ENCODE peak calls at places on chromosomes 5 and 9, in ten cellular contexts. One of them, this sample, is unnamed.

GRCh38 chr5:10676224-10676623 is 84.8 kb downstream of the DAP start:
- DNase-seq in posterior cingulate gyrus: no peak
- DNase-seq in activated naive CD4-positive, alpha-beta T cell treated with anti-CD3 and anti-CD28 coated beads, Interleukin-2, amount 50 U/mL, for 72 hours: no peak
- DNase-seq in BJ: no peak
- DNase-seq in SJSA1: no peak
- DNase-seq in hepatic stellate cell: no peak
- DNase-seq in foreskin fibroblast: peak; percentile 40
- DNase-seq in lower leg skin: peak; percentile 76
- DNase-seq in stromal cell of bone marrow: no peak
- DNase-seq in sciatic nerve: no peak
- DNase-seq in this sample: no peak

GRCh38 chr9:110996436-110997224 is 41.6 kb downstream of the LPAR1 start:
- DNase-seq in posterior cingulate gyrus: no peak
- DNase-seq in activated naive CD4-positive, alpha-beta T cell treated with anti-CD3 and anti-CD28 coated beads, Interleukin-2, amount 50 U/mL, for 72 hours: no peak
- DNase-seq in BJ: no peak
- DNase-seq in SJSA1: no peak
- DNase-seq in hepatic stellate cell: no peak
- DNase-seq in foreskin fibroblast: peak; percentile 94
- DNase-seq in lower leg skin: peak; percentile 91
- DNase-seq in stromal cell of bone marrow: peak; percentile 72
- DNase-seq in sciatic nerve: no peak
- DNase-seq in this sample: no peak

GRCh38 chr5:151212361-151212899 is 11.5 kb downstream of the CCDC69 start:
- DNase-seq in posterior cingulate gyrus: no peak
- DNase-seq in activated naive CD4-positive, alpha-beta T cell treated with anti-CD3 and anti-CD28 coated beads, Interleukin-2, amount 50 U/mL, for 72 hours: no peak
- DNase-seq in BJ: no peak
- DNase-seq in SJSA1: no peak
- DNase-seq in hepatic stellate cell: no peak
- DNase-seq in foreskin fibroblast: no peak
- DNase-seq in lower leg skin: peak; percentile 29
- DNase-seq in stromal cell of bone marrow: no peak
- DNase-seq in sciatic nerve: no peak
- DNase-seq in this sample: no peak

GRCh38 chr9:9614607-9615006 is 998.2 kb downstream of the PTPRD start:
- DNase-seq in posterior cingulate gyrus: no peak
- DNase-seq in activated naive CD4-positive, alpha-beta T cell treated with anti-CD3 and anti-CD28 coated beads, Interleukin-2, amount 50 U/mL, for 72 hours: no peak
- DNase-seq in BJ: no peak
- DNase-seq in SJSA1: no peak
- DNase-seq in hepatic stellate cell: no peak
- DNase-seq in foreskin fibroblast: no peak
- DNase-seq in lower leg skin: no peak
- DNase-seq in stromal cell of bone marrow: no peak
- DNase-seq in sciatic nerve: no peak
- DNase-seq in this sample: no peak

GRCh38 chr5:82365744-82366228 is 87.6 kb upstream of the RPS23 start:
- DNase-seq in posterior cingulate gyrus: no peak
- DNase-seq in activated naive CD4-positive, alpha-beta T cell treated with anti-CD3 and anti-CD28 coated beads, Interleukin-2, amount 50 U/mL, for 72 hours: peak; percentile 37
- DNase-seq in BJ: no peak
- DNase-seq in SJSA1: peak; percentile 12
- DNase-seq in hepatic stellate cell: no peak
- DNase-seq in foreskin fibroblast: peak; percentile 71
- DNase-seq in lower leg skin: no peak
- DNase-seq in stromal cell of bone marrow: no peak
- DNase-seq in sciatic nerve: no peak
- DNase-seq in this sample: no peak

GRCh38 chr5:171840701-171841522 is 55.3 kb downstream of the SMIM23 start:
- DNase-seq in posterior cingulate gyrus: no peak
- DNase-seq in activated naive CD4-positive, alpha-beta T cell treated with anti-CD3 and anti-CD28 coated beads, Interleukin-2, amount 50 U/mL, for 72 hours: no peak
- DNase-seq in BJ: no peak
- DNase-seq in SJSA1: no peak
- DNase-seq in hepatic stellate cell: no peak
- DNase-seq in foreskin fibroblast: no peak
- DNase-seq in lower leg skin: peak; percentile 68
- DNase-seq in stromal cell of bone marrow: no peak
- DNase-seq in sciatic nerve: no peak
- DNase-seq in this sample: no peak

GRCh38 chr5:56815657-56816545 is 552 bp downstream of the MAP3K1 start:
- DNase-seq in posterior cingulate gyrus: peak; percentile 38
- DNase-seq in activated naive CD4-positive, alpha-beta T cell treated with anti-CD3 and anti-CD28 coated beads, Interleukin-2, amount 50 U/mL, for 72 hours: peak; percentile 49
- DNase-seq in BJ: no peak
- DNase-seq in SJSA1: peak; percentile 76
- DNase-seq in hepatic stellate cell: no peak
- DNase-seq in foreskin fibroblast: peak; percentile 76
- DNase-seq in lower leg skin: peak; percentile 91
- DNase-seq in stromal cell of bone marrow: no peak
- DNase-seq in sciatic nerve: peak; percentile 64
- DNase-seq in this sample: no peak

GRCh38 chr9:114153761-114154596 is 1.4 kb upstream of the COL27A1 start:
- DNase-seq in posterior cingulate gyrus: no peak
- DNase-seq in activated naive CD4-positive, alpha-beta T cell treated with anti-CD3 and anti-CD28 coated beads, Interleukin-2, amount 50 U/mL, for 72 hours: no peak
- DNase-seq in BJ: no peak
- DNase-seq in SJSA1: no peak
- DNase-seq in hepatic stellate cell: peak; percentile 41
- DNase-seq in foreskin fibroblast: peak; percentile 52
- DNase-seq in lower leg skin: no peak
- DNase-seq in stromal cell of bone marrow: no peak
- DNase-seq in sciatic nerve: no peak
- DNase-seq in this sample: no peak

GRCh38 chr5:38456657-38457056 is 99.8 kb downstream of the LIFR start:
- DNase-seq in posterior cingulate gyrus: no peak
- DNase-seq in activated naive CD4-positive, alpha-beta T cell treated with anti-CD3 and anti-CD28 coated beads, Interleukin-2, amount 50 U/mL, for 72 hours: no peak
- DNase-seq in BJ: no peak
- DNase-seq in SJSA1: no peak
- DNase-seq in hepatic stellate cell: no peak
- DNase-seq in foreskin fibroblast: peak; percentile 66
- DNase-seq in lower leg skin: no peak
- DNase-seq in stromal cell of bone marrow: no peak
- DNase-seq in sciatic nerve: peak; percentile 62
- DNase-seq in this sample: no peak

GRCh38 chr9:114093761-114094505 is 5.2 kb downstream of the KIF12 start:
- DNase-seq in posterior cingulate gyrus: no peak
- DNase-seq in activated naive CD4-positive, alpha-beta T cell treated with anti-CD3 and anti-CD28 coated beads, Interleukin-2, amount 50 U/mL, for 72 hours: no peak
- DNase-seq in BJ: no peak
- DNase-seq in SJSA1: no peak
- DNase-seq in hepatic stellate cell: no peak
- DNase-seq in foreskin fibroblast: no peak
- DNase-seq in lower leg skin: peak; percentile 70
- DNase-seq in stromal cell of bone marrow: no peak
- DNase-seq in sciatic nerve: no peak
- DNase-seq in this sample: no peak

GRCh38 chr5:67233075-67233474 is 36.5 kb upstream of the CD180 start:
- DNase-seq in posterior cingulate gyrus: no peak
- DNase-seq in activated naive CD4-positive, alpha-beta T cell treated with anti-CD3 and anti-CD28 coated beads, Interleukin-2, amount 50 U/mL, for 72 hours: no peak
- DNase-seq in BJ: no peak
- DNase-seq in SJSA1: peak; percentile 37
- DNase-seq in hepatic stellate cell: no peak
- DNase-seq in foreskin fibroblast: peak; percentile 61
- DNase-seq in lower leg skin: no peak
- DNase-seq in stromal cell of bone marrow: no peak
- DNase-seq in sciatic nerve: no peak
- DNase-seq in this sample: no peak

GRCh38 chr5:159515909-159516415 is 185.7 kb upstream of the IL12B start:
- DNase-seq in posterior cingulate gyrus: no peak
- DNase-seq in activated naive CD4-positive, alpha-beta T cell treated with anti-CD3 and anti-CD28 coated beads, Interleukin-2, amount 50 U/mL, for 72 hours: peak; percentile 78
- DNase-seq in BJ: no peak
- DNase-seq in SJSA1: peak; percentile 66
- DNase-seq in hepatic stellate cell: peak; percentile 27
- DNase-seq in foreskin fibroblast: peak; percentile 58
- DNase-seq in lower leg skin: no peak
- DNase-seq in stromal cell of bone marrow: no peak
- DNase-seq in sciatic nerve: no peak
- DNase-seq in this sample: peak; percentile 41

GRCh38 chr5:40717281-40717680 is 37.6 kb downstream of the PTGER4 start:
- DNase-seq in posterior cingulate gyrus: no peak
- DNase-seq in activated naive CD4-positive, alpha-beta T cell treated with anti-CD3 and anti-CD28 coated beads, Interleukin-2, amount 50 U/mL, for 72 hours: no peak
- DNase-seq in BJ: no peak
- DNase-seq in SJSA1: no peak
- DNase-seq in hepatic stellate cell: peak; percentile 66
- DNase-seq in foreskin fibroblast: peak; percentile 77
- DNase-seq in lower leg skin: no peak
- DNase-seq in stromal cell of bone marrow: peak; percentile 75
- DNase-seq in sciatic nerve: no peak
- DNase-seq in this sample: no peak

GRCh38 chr5:29378104-29378503 is 1815.4 kb upstream of the CDH6 start:
- DNase-seq in posterior cingulate gyrus: no peak
- DNase-seq in activated naive CD4-positive, alpha-beta T cell treated with anti-CD3 and anti-CD28 coated beads, Interleukin-2, amount 50 U/mL, for 72 hours: no peak
- DNase-seq in BJ: no peak
- DNase-seq in SJSA1: no peak
- DNase-seq in hepatic stellate cell: no peak
- DNase-seq in foreskin fibroblast: no peak
- DNase-seq in lower leg skin: no peak
- DNase-seq in stromal cell of bone marrow: no peak
- DNase-seq in sciatic nerve: no peak
- DNase-seq in this sample: no peak

GRCh38 chr5:122882836-122883235 is 37.4 kb downstream of the SNX24 start:
- DNase-seq in posterior cingulate gyrus: no peak
- DNase-seq in activated naive CD4-positive, alpha-beta T cell treated with anti-CD3 and anti-CD28 coated beads, Interleukin-2, amount 50 U/mL, for 72 hours: no peak
- DNase-seq in BJ: no peak
- DNase-seq in SJSA1: no peak
- DNase-seq in hepatic stellate cell: peak; percentile 47
- DNase-seq in foreskin fibroblast: peak; percentile 60
- DNase-seq in lower leg skin: no peak
- DNase-seq in stromal cell of bone marrow: peak; percentile 28
- DNase-seq in sciatic nerve: no peak
- DNase-seq in this sample: no peak

GRCh38 chr5:126490167-126490937 is 67.1 kb downstream of the GRAMD2B start:
- DNase-seq in posterior cingulate gyrus: no peak
- DNase-seq in activated naive CD4-positive, alpha-beta T cell treated with anti-CD3 and anti-CD28 coated beads, Interleukin-2, amount 50 U/mL, for 72 hours: no peak
- DNase-seq in BJ: peak; percentile 66
- DNase-seq in SJSA1: no peak
- DNase-seq in hepatic stellate cell: no peak
- DNase-seq in foreskin fibroblast: peak; percentile 80
- DNase-seq in lower leg skin: peak; percentile 88
- DNase-seq in stromal cell of bone marrow: no peak
- DNase-seq in sciatic nerve: peak; percentile 70
- DNase-seq in this sample: peak; percentile 85

GRCh38 chr9:89310486-89311345 is at the start of gene CKS2:
- DNase-seq in posterior cingulate gyrus: peak; percentile 100
- DNase-seq in activated naive CD4-positive, alpha-beta T cell treated with anti-CD3 and anti-CD28 coated beads, Interleukin-2, amount 50 U/mL, for 72 hours: peak; percentile 99
- DNase-seq in BJ: peak; percentile 100
- DNase-seq in SJSA1: peak; percentile 99
- DNase-seq in hepatic stellate cell: peak; percentile 98
- DNase-seq in foreskin fibroblast: peak; percentile 100
- DNase-seq in lower leg skin: peak; percentile 100
- DNase-seq in stromal cell of bone marrow: peak; percentile 100
- DNase-seq in sciatic nerve: peak; percentile 100
- DNase-seq in this sample: peak; percentile 100

GRCh38 chr5:143968071-143968878 is 156.3 kb downstream of the HMHB1 start:
- DNase-seq in posterior cingulate gyrus: no peak
- DNase-seq in activated naive CD4-positive, alpha-beta T cell treated with anti-CD3 and anti-CD28 coated beads, Interleukin-2, amount 50 U/mL, for 72 hours: peak; percentile 10
- DNase-seq in BJ: peak; percentile 38
- DNase-seq in SJSA1: peak; percentile 47
- DNase-seq in hepatic stellate cell: peak; percentile 19
- DNase-seq in foreskin fibroblast: peak; percentile 81
- DNase-seq in lower leg skin: no peak
- DNase-seq in stromal cell of bone marrow: peak; percentile 83
- DNase-seq in sciatic nerve: no peak
- DNase-seq in this sample: no peak

GRCh38 chr5:59759600-59760357 is 133.7 kb downstream of the PDE4D start:
- DNase-seq in posterior cingulate gyrus: no peak
- DNase-seq in activated naive CD4-positive, alpha-beta T cell treated with anti-CD3 and anti-CD28 coated beads, Interleukin-2, amount 50 U/mL, for 72 hours: no peak
- DNase-seq in BJ: no peak
- DNase-seq in SJSA1: no peak
- DNase-seq in hepatic stellate cell: no peak
- DNase-seq in foreskin fibroblast: no peak
- DNase-seq in lower leg skin: no peak
- DNase-seq in stromal cell of bone marrow: no peak
- DNase-seq in sciatic nerve: no peak
- DNase-seq in this sample: no peak

GRCh38 chr9:79256691-79257213 is 315.0 kb upstream of the TLE4 start:
- DNase-seq in posterior cingulate gyrus: peak; percentile 30
- DNase-seq in activated naive CD4-positive, alpha-beta T cell treated with anti-CD3 and anti-CD28 coated beads, Interleukin-2, amount 50 U/mL, for 72 hours: no peak
- DNase-seq in BJ: no peak
- DNase-seq in SJSA1: no peak
- DNase-seq in hepatic stellate cell: peak; percentile 16
- DNase-seq in foreskin fibroblast: peak; percentile 76
- DNase-seq in lower leg skin: no peak
- DNase-seq in stromal cell of bone marrow: peak; percentile 30
- DNase-seq in sciatic nerve: no peak
- DNase-seq in this sample: no peak

GRCh38 chr9:90855208-90856000 is 53.8 kb downstream of the SYK start:
- DNase-seq in posterior cingulate gyrus: no peak
- DNase-seq in activated naive CD4-positive, alpha-beta T cell treated with anti-CD3 and anti-CD28 coated beads, Interleukin-2, amount 50 U/mL, for 72 hours: no peak
- DNase-seq in BJ: no peak
- DNase-seq in SJSA1: no peak
- DNase-seq in hepatic stellate cell: no peak
- DNase-seq in foreskin fibroblast: no peak
- DNase-seq in lower leg skin: peak; percentile 65
- DNase-seq in stromal cell of bone marrow: no peak
- DNase-seq in sciatic nerve: no peak
- DNase-seq in this sample: no peak

GRCh38 chr5:176675676-176676360 is 28.5 kb downstream of the TSPAN17 start:
- DNase-seq in posterior cingulate gyrus: no peak
- DNase-seq in activated naive CD4-positive, alpha-beta T cell treated with anti-CD3 and anti-CD28 coated beads, Interleukin-2, amount 50 U/mL, for 72 hours: no peak
- DNase-seq in BJ: no peak
- DNase-seq in SJSA1: no peak
- DNase-seq in hepatic stellate cell: peak; percentile 53
- DNase-seq in foreskin fibroblast: peak; percentile 51
- DNase-seq in lower leg skin: no peak
- DNase-seq in stromal cell of bone marrow: no peak
- DNase-seq in sciatic nerve: no peak
- DNase-seq in this sample: no peak

GRCh38 chr9:114202849-114203248 is 47.5 kb downstream of the COL27A1 start:
- DNase-seq in posterior cingulate gyrus: no peak
- DNase-seq in activated naive CD4-positive, alpha-beta T cell treated with anti-CD3 and anti-CD28 coated beads, Interleukin-2, amount 50 U/mL, for 72 hours: no peak
- DNase-seq in BJ: no peak
- DNase-seq in SJSA1: no peak
- DNase-seq in hepatic stellate cell: no peak
- DNase-seq in foreskin fibroblast: peak; percentile 61
- DNase-seq in lower leg skin: no peak
- DNase-seq in stromal cell of bone marrow: no peak
- DNase-seq in sciatic nerve: no peak
- DNase-seq in this sample: no peak

GRCh38 chr5:180333661-180334060 is 19.5 kb downstream of the GFPT2 start:
- DNase-seq in posterior cingulate gyrus: no peak
- DNase-seq in activated naive CD4-positive, alpha-beta T cell treated with anti-CD3 and anti-CD28 coated beads, Interleukin-2, amount 50 U/mL, for 72 hours: no peak
- DNase-seq in BJ: no peak
- DNase-seq in SJSA1: peak; percentile 99
- DNase-seq in hepatic stellate cell: peak; percentile 60
- DNase-seq in foreskin fibroblast: peak; percentile 90
- DNase-seq in lower leg skin: no peak
- DNase-seq in stromal cell of bone marrow: peak; percentile 61
- DNase-seq in sciatic nerve: no peak
- DNase-seq in this sample: no peak

GRCh38 chr5:107809201-107810034 is 138.7 kb upstream of the EFNA5 start:
- DNase-seq in posterior cingulate gyrus: no peak
- DNase-seq in activated naive CD4-positive, alpha-beta T cell treated with anti-CD3 and anti-CD28 coated beads, Interleukin-2, amount 50 U/mL, for 72 hours: no peak
- DNase-seq in BJ: no peak
- DNase-seq in SJSA1: peak; percentile 87
- DNase-seq in hepatic stellate cell: no peak
- DNase-seq in foreskin fibroblast: peak; percentile 29
- DNase-seq in lower leg skin: no peak
- DNase-seq in stromal cell of bone marrow: no peak
- DNase-seq in sciatic nerve: no peak
- DNase-seq in this sample: no peak

GRCh38 chr5:136776022-136776927 is 410.9 kb upstream of the TRPC7 start:
- DNase-seq in posterior cingulate gyrus: no peak
- DNase-seq in activated naive CD4-positive, alpha-beta T cell treated with anti-CD3 and anti-CD28 coated beads, Interleukin-2, amount 50 U/mL, for 72 hours: no peak
- DNase-seq in BJ: peak; percentile 80
- DNase-seq in SJSA1: peak; percentile 80
- DNase-seq in hepatic stellate cell: no peak
- DNase-seq in foreskin fibroblast: peak; percentile 59
- DNase-seq in lower leg skin: no peak
- DNase-seq in stromal cell of bone marrow: peak; percentile 9
- DNase-seq in sciatic nerve: no peak
- DNase-seq in this sample: no peak

GRCh38 chr9:103898550-103898949 is 195.6 kb upstream of the SMC2 start:
- DNase-seq in posterior cingulate gyrus: no peak
- DNase-seq in activated naive CD4-positive, alpha-beta T cell treated with anti-CD3 and anti-CD28 coated beads, Interleukin-2, amount 50 U/mL, for 72 hours: no peak
- DNase-seq in BJ: no peak
- DNase-seq in SJSA1: no peak
- DNase-seq in hepatic stellate cell: no peak
- DNase-seq in foreskin fibroblast: no peak
- DNase-seq in lower leg skin: no peak
- DNase-seq in stromal cell of bone marrow: no peak
- DNase-seq in sciatic nerve: no peak
- DNase-seq in this sample: no peak

GRCh38 chr5:134029156-134029555 is 24.4 kb upstream of the VDAC1 start:
- DNase-seq in posterior cingulate gyrus: no peak
- DNase-seq in activated naive CD4-positive, alpha-beta T cell treated with anti-CD3 and anti-CD28 coated beads, Interleukin-2, amount 50 U/mL, for 72 hours: no peak
- DNase-seq in BJ: peak; percentile 96
- DNase-seq in SJSA1: peak; percentile 80
- DNase-seq in hepatic stellate cell: peak; percentile 47
- DNase-seq in foreskin fibroblast: peak; percentile 94
- DNase-seq in lower leg skin: no peak
- DNase-seq in stromal cell of bone marrow: peak; percentile 92
- DNase-seq in sciatic nerve: no peak
- DNase-seq in this sample: no peak